ENCODE peak calls at places on chromosomes 1 and 21, in six cellular contexts. D is HAP-1; V is stimulated activated CD4-positive, alpha-beta T cell treated with anti-CD3 and anti-CD28 coated beads, TNF-alpha, amount 100 ng/mL, for 48 hours; O is C1 segment of cervical spinal cord; G is activated CD4-positive, alpha-beta T cell treated with anti-CD3 and anti-CD28 coated beads for 48 hours; E is activated CD8-positive, alpha-beta memory T cell treated with anti-CD3 and anti-CD28 coated beads, Interleukin-2, amount 50 U/mL, for 48 hours. K is an unnamed sample.
A peak's percentile ranks its signal among the peaks of the same experiment; 100 is the strongest.

GRCh38 chr1:94974824-94975223 is 47.9 kb upstream of the CNN3 start:
- DNase-seq in O (no peak), V (no peak), D (no peak), E (no peak), G (no peak), K (no peak)

GRCh38 chr1:221772107-221772506 is 30.2 kb upstream of the DUSP10 start:
- DNase-seq in O (no peak), V (no peak), G (no peak), D (no peak), E (no peak), K (no peak)

GRCh38 chr1:224894915-224895314 is 34.6 kb upstream of the DNAH14 start:
- DNase-seq in D (peak; percentile 5), O (no peak), G (no peak), V (no peak), E (no peak), K (peak; percentile 61)

GRCh38 chr1:109814993-109815786 is 51.5 kb upstream of the EPS8L3 start:
- DNase-seq in D (no peak), V (no peak), O (no peak), E (no peak), G (no peak), K (no peak)

GRCh38 chr1:39045231-39045630 is 19.1 kb downstream of the NDUFS5 start:
- DNase-seq in O (no peak), V (no peak), D (no peak), E (no peak), G (no peak), K (no peak)

GRCh38 chr1:12433323-12434053 is 184.5 kb downstream of the DHRS3 start:
- DNase-seq in E (no peak), G (no peak), V (no peak), O (no peak), D (no peak), K (peak; percentile 23)

GRCh38 chr1:151905070-151905442 is 4.3 kb downstream of the THEM4 start:
- DNase-seq in E (peak; percentile 73), D (no peak), O (no peak), G (peak; percentile 79), V (peak; percentile 44), K (no peak)

GRCh38 chr1:83857108-83857507 is 141.8 kb downstream of the TTLL7 start:
- DNase-seq in V (no peak), O (no peak), E (no peak), D (peak; percentile 54), G (no peak), K (no peak)

GRCh38 chr21:33587792-33588484 is 546 bp downstream of the DONSON start:
- DNase-seq in V (peak; percentile 20), E (peak; percentile 70), D (no peak), O (no peak), G (peak; percentile 36), K (peak; percentile 25)

GRCh38 chr1:182330303-182330702 is 61.3 kb downstream of the GLUL start:
- DNase-seq in O (no peak), E (no peak), D (no peak), G (no peak), V (no peak), K (no peak)

GRCh38 chr1:1892079-1892762 is 1.3 kb upstream of the GNB1 start:
- DNase-seq in O (no peak), G (peak; percentile 43), D (no peak), V (no peak), E (no peak), K (no peak)

K was measured in NT2/D1.